ENCODE peak calls at places on chromosomes 7 and 10, in four cellular contexts. One of them, this sample, is unnamed.

GRCh38 chr7:90625562-90625961 is 29.4 kb downstream of the CDK14 start:
- DNase-seq in choroid plexus epithelial cell: peak
- DNase-seq in naive thymus-derived CD4-positive, alpha-beta T cell: no peak
- DNase-seq in GM13976: no peak
- DNase-seq in this sample: no peak

GRCh38 chr7:100546868-100547800 is 8.1 kb downstream of the AGFG2 start:
- DNase-seq in naive thymus-derived CD4-positive, alpha-beta T cell: no peak
- DNase-seq in GM13976: no peak
- DNase-seq in choroid plexus epithelial cell: no peak
- DNase-seq in this sample: no peak

GRCh38 chr10:31622993-31623392 is 304.0 kb downstream of the ZEB1 start:
- DNase-seq in choroid plexus epithelial cell: peak
- DNase-seq in naive thymus-derived CD4-positive, alpha-beta T cell: no peak
- DNase-seq in GM13976: no peak
- DNase-seq in this sample: no peak

GRCh38 chr10:70379581-70380176 is 2.7 kb downstream of the LRRC20 start:
- DNase-seq in choroid plexus epithelial cell: peak
- DNase-seq in GM13976: peak
- DNase-seq in naive thymus-derived CD4-positive, alpha-beta T cell: no peak
- DNase-seq in this sample: peak

GRCh38 chr10:102642553-102643345 is 1.5 kb upstream of the TRIM8 start:
- DNase-seq in choroid plexus epithelial cell: peak
- DNase-seq in GM13976: no peak
- DNase-seq in naive thymus-derived CD4-positive, alpha-beta T cell: peak
- DNase-seq in this sample: no peak

GRCh38 chr10:105981679-105982078 is 1182.8 kb downstream of the SORCS1 start:
- DNase-seq in choroid plexus epithelial cell: no peak
- DNase-seq in naive thymus-derived CD4-positive, alpha-beta T cell: no peak
- DNase-seq in GM13976: no peak
- DNase-seq in this sample: no peak

GRCh38 chr7:46301677-46302076 is 380.6 kb upstream of the IGFBP3 start:
- DNase-seq in naive thymus-derived CD4-positive, alpha-beta T cell: no peak
- DNase-seq in choroid plexus epithelial cell: peak
- DNase-seq in GM13976: no peak
- DNase-seq in this sample: no peak

GRCh38 chr10:11783558-11783865 is 39.6 kb upstream of the PROSER2 start:
- DNase-seq in naive thymus-derived CD4-positive, alpha-beta T cell: no peak
- DNase-seq in choroid plexus epithelial cell: no peak
- DNase-seq in GM13976: no peak
- DNase-seq in this sample: no peak

GRCh38 chr10:88897019-88897853 is 17.2 kb downstream of the STAMBPL1 start:
- DNase-seq in choroid plexus epithelial cell: no peak
- DNase-seq in naive thymus-derived CD4-positive, alpha-beta T cell: no peak
- DNase-seq in GM13976: no peak
- DNase-seq in this sample: no peak

GRCh38 chr7:111835066-111835465 is 272.8 kb upstream of the IMMP2L start:
- DNase-seq in naive thymus-derived CD4-positive, alpha-beta T cell: no peak
- DNase-seq in choroid plexus epithelial cell: peak
- DNase-seq in GM13976: no peak
- DNase-seq in this sample: no peak

GRCh38 chr10:47207280-47207613 is 92.8 kb upstream of the GDF10 start:
- DNase-seq in naive thymus-derived CD4-positive, alpha-beta T cell: peak
- DNase-seq in choroid plexus epithelial cell: peak
- DNase-seq in GM13976: no peak
- DNase-seq in this sample: no peak

GRCh38 chr7:151115836-151116418 is 29.7 kb downstream of the AGAP3 start:
- DNase-seq in choroid plexus epithelial cell: no peak
- DNase-seq in naive thymus-derived CD4-positive, alpha-beta T cell: no peak
- DNase-seq in GM13976: no peak
- DNase-seq in this sample: no peak

GRCh38 chr10:71090801-71091200 is 121.6 kb upstream of the UNC5B start:
- DNase-seq in naive thymus-derived CD4-positive, alpha-beta T cell: no peak
- DNase-seq in choroid plexus epithelial cell: no peak
- DNase-seq in GM13976: peak
- DNase-seq in this sample: peak

GRCh38 chr10:89793649-89794254 is 92.4 kb downstream of the KIF20B start:
- DNase-seq in naive thymus-derived CD4-positive, alpha-beta T cell: peak
- DNase-seq in GM13976: peak
- DNase-seq in choroid plexus epithelial cell: peak
- DNase-seq in this sample: peak

GRCh38 chr10:127928021-127928806 is 21.3 kb downstream of the PTPRE start:
- DNase-seq in GM13976: no peak
- DNase-seq in choroid plexus epithelial cell: peak
- DNase-seq in naive thymus-derived CD4-positive, alpha-beta T cell: no peak
- DNase-seq in this sample: no peak

GRCh38 chr10:112365014-112365432 is 8.9 kb upstream of the ACSL5 start:
- DNase-seq in choroid plexus epithelial cell: no peak
- DNase-seq in GM13976: no peak
- DNase-seq in naive thymus-derived CD4-positive, alpha-beta T cell: no peak
- DNase-seq in this sample: no peak

GRCh38 chr10:48606530-48607355 is 1.9 kb upstream of the ARHGAP22 start:
- DNase-seq in GM13976: no peak
- DNase-seq in naive thymus-derived CD4-positive, alpha-beta T cell: no peak
- DNase-seq in choroid plexus epithelial cell: peak
- DNase-seq in this sample: no peak

GRCh38 chr7:5528071-5528814 is 104.6 kb upstream of the TNRC18 start:
- DNase-seq in GM13976: no peak
- DNase-seq in naive thymus-derived CD4-positive, alpha-beta T cell: peak
- DNase-seq in choroid plexus epithelial cell: peak
- DNase-seq in this sample: no peak

GRCh38 chr7:135713836-135714470 is 14.0 kb downstream of the SLC13A4 start:
- DNase-seq in naive thymus-derived CD4-positive, alpha-beta T cell: no peak
- DNase-seq in GM13976: no peak
- DNase-seq in choroid plexus epithelial cell: no peak
- DNase-seq in this sample: no peak

GRCh38 chr10:92822060-92822634 is 26.2 kb upstream of the EXOC6 start:
- DNase-seq in GM13976: peak
- DNase-seq in naive thymus-derived CD4-positive, alpha-beta T cell: no peak
- DNase-seq in choroid plexus epithelial cell: peak
- DNase-seq in this sample: no peak

This sample was measured in GM10248.